ENCODE peak calls at places on chromosomes 1 and 21, in eight cellular contexts. One of them, this sample, is unnamed.

GRCh38 chr1:47875831-47876586 is 121.2 kb downstream of the TRABD2B start:
- DNase-seq in brain microvascular endothelial cell: peak
- DNase-seq in ureter: no peak
- DNase-seq in NCI-H1694 treated with DMSO at 0.1 percent for 48 hours: no peak
- DNase-seq in kidney: no peak
- DNase-seq in EH: no peak
- DNase-seq in activated CD4-positive, alpha-beta T cell treated with anti-CD3 and anti-CD28 coated beads, Interleukin-2, amount 50 U/mL, for 1 hour: no peak
- DNase-seq in aorta: no peak
- DNase-seq in this sample: no peak

GRCh38 chr1:47963093-47963492 is 34.1 kb downstream of the TRABD2B start:
- DNase-seq in brain microvascular endothelial cell: no peak
- DNase-seq in ureter: no peak
- DNase-seq in NCI-H1694 treated with DMSO at 0.1 percent for 48 hours: peak
- DNase-seq in kidney: no peak
- DNase-seq in EH: no peak
- DNase-seq in activated CD4-positive, alpha-beta T cell treated with anti-CD3 and anti-CD28 coated beads, Interleukin-2, amount 50 U/mL, for 1 hour: no peak
- DNase-seq in aorta: no peak
- DNase-seq in this sample: no peak

GRCh38 chr1:108706643-108707042 is 6.1 kb upstream of the FNDC7 start:
- DNase-seq in brain microvascular endothelial cell: no peak
- DNase-seq in ureter: no peak
- DNase-seq in NCI-H1694 treated with DMSO at 0.1 percent for 48 hours: no peak
- DNase-seq in kidney: no peak
- DNase-seq in EH: no peak
- DNase-seq in activated CD4-positive, alpha-beta T cell treated with anti-CD3 and anti-CD28 coated beads, Interleukin-2, amount 50 U/mL, for 1 hour: no peak
- DNase-seq in aorta: no peak
- DNase-seq in this sample: no peak

GRCh38 chr1:216937491-216937890 is 214.3 kb upstream of the ESRRG start:
- DNase-seq in brain microvascular endothelial cell: no peak
- DNase-seq in ureter: no peak
- DNase-seq in NCI-H1694 treated with DMSO at 0.1 percent for 48 hours: no peak
- DNase-seq in kidney: no peak
- DNase-seq in EH: no peak
- DNase-seq in activated CD4-positive, alpha-beta T cell treated with anti-CD3 and anti-CD28 coated beads, Interleukin-2, amount 50 U/mL, for 1 hour: no peak
- DNase-seq in aorta: no peak
- DNase-seq in this sample: no peak

GRCh38 chr1:145751491-145752021 is 32.3 kb downstream of the CD160 start:
- DNase-seq in brain microvascular endothelial cell: peak
- DNase-seq in ureter: no peak
- DNase-seq in NCI-H1694 treated with DMSO at 0.1 percent for 48 hours: no peak
- DNase-seq in kidney: no peak
- DNase-seq in EH: peak
- DNase-seq in activated CD4-positive, alpha-beta T cell treated with anti-CD3 and anti-CD28 coated beads, Interleukin-2, amount 50 U/mL, for 1 hour: no peak
- DNase-seq in aorta: no peak
- DNase-seq in this sample: no peak

GRCh38 chr1:187244623-187245022 is 415.9 kb downstream of the PLA2G4A start:
- DNase-seq in brain microvascular endothelial cell: no peak
- DNase-seq in ureter: no peak
- DNase-seq in NCI-H1694 treated with DMSO at 0.1 percent for 48 hours: no peak
- DNase-seq in kidney: no peak
- DNase-seq in EH: no peak
- DNase-seq in activated CD4-positive, alpha-beta T cell treated with anti-CD3 and anti-CD28 coated beads, Interleukin-2, amount 50 U/mL, for 1 hour: no peak
- DNase-seq in aorta: no peak
- DNase-seq in this sample: no peak

GRCh38 chr1:90722874-90723273 is 5.8 kb upstream of the BARHL2 start:
- DNase-seq in brain microvascular endothelial cell: no peak
- DNase-seq in ureter: no peak
- DNase-seq in NCI-H1694 treated with DMSO at 0.1 percent for 48 hours: no peak
- DNase-seq in kidney: no peak
- DNase-seq in EH: no peak
- DNase-seq in activated CD4-positive, alpha-beta T cell treated with anti-CD3 and anti-CD28 coated beads, Interleukin-2, amount 50 U/mL, for 1 hour: no peak
- DNase-seq in aorta: no peak
- DNase-seq in this sample: no peak

GRCh38 chr1:38527373-38527966 is 332.1 kb downstream of the RRAGC start:
- DNase-seq in brain microvascular endothelial cell: no peak
- DNase-seq in ureter: peak
- DNase-seq in NCI-H1694 treated with DMSO at 0.1 percent for 48 hours: no peak
- DNase-seq in kidney: no peak
- DNase-seq in EH: no peak
- DNase-seq in activated CD4-positive, alpha-beta T cell treated with anti-CD3 and anti-CD28 coated beads, Interleukin-2, amount 50 U/mL, for 1 hour: peak
- DNase-seq in aorta: no peak
- DNase-seq in this sample: no peak

GRCh38 chr1:228009116-228009827 is 2.5 kb downstream of the WNT3A start:
- DNase-seq in brain microvascular endothelial cell: no peak
- DNase-seq in ureter: no peak
- DNase-seq in NCI-H1694 treated with DMSO at 0.1 percent for 48 hours: no peak
- DNase-seq in kidney: no peak
- DNase-seq in EH: no peak
- DNase-seq in activated CD4-positive, alpha-beta T cell treated with anti-CD3 and anti-CD28 coated beads, Interleukin-2, amount 50 U/mL, for 1 hour: no peak
- DNase-seq in aorta: peak
- DNase-seq in this sample: peak

GRCh38 chr21:37877888-37878684 is 38.2 kb downstream of the KCNJ6 start:
- DNase-seq in brain microvascular endothelial cell: no peak
- DNase-seq in ureter: no peak
- DNase-seq in NCI-H1694 treated with DMSO at 0.1 percent for 48 hours: no peak
- DNase-seq in kidney: no peak
- DNase-seq in EH: no peak
- DNase-seq in activated CD4-positive, alpha-beta T cell treated with anti-CD3 and anti-CD28 coated beads, Interleukin-2, amount 50 U/mL, for 1 hour: no peak
- DNase-seq in aorta: no peak
- DNase-seq in this sample: no peak

GRCh38 chr1:183168308-183168707 is 17.8 kb upstream of the LAMC2 start:
- DNase-seq in brain microvascular endothelial cell: no peak
- DNase-seq in ureter: no peak
- DNase-seq in NCI-H1694 treated with DMSO at 0.1 percent for 48 hours: no peak
- DNase-seq in kidney: no peak
- DNase-seq in EH: no peak
- DNase-seq in activated CD4-positive, alpha-beta T cell treated with anti-CD3 and anti-CD28 coated beads, Interleukin-2, amount 50 U/mL, for 1 hour: no peak
- DNase-seq in aorta: no peak
- DNase-seq in this sample: no peak

GRCh38 chr1:243890576-243890975 is 40.5 kb upstream of the AKT3 start:
- DNase-seq in brain microvascular endothelial cell: no peak
- DNase-seq in ureter: no peak
- DNase-seq in NCI-H1694 treated with DMSO at 0.1 percent for 48 hours: no peak
- DNase-seq in kidney: no peak
- DNase-seq in EH: peak
- DNase-seq in activated CD4-positive, alpha-beta T cell treated with anti-CD3 and anti-CD28 coated beads, Interleukin-2, amount 50 U/mL, for 1 hour: no peak
- DNase-seq in aorta: no peak
- DNase-seq in this sample: no peak

GRCh38 chr1:173506437-173506836 is 29.3 kb downstream of the PRDX6 start:
- DNase-seq in brain microvascular endothelial cell: no peak
- DNase-seq in ureter: no peak
- DNase-seq in NCI-H1694 treated with DMSO at 0.1 percent for 48 hours: no peak
- DNase-seq in kidney: no peak
- DNase-seq in EH: no peak
- DNase-seq in activated CD4-positive, alpha-beta T cell treated with anti-CD3 and anti-CD28 coated beads, Interleukin-2, amount 50 U/mL, for 1 hour: no peak
- DNase-seq in aorta: no peak
- DNase-seq in this sample: peak

GRCh38 chr21:15498455-15498854 is 231.3 kb upstream of the USP25 start:
- DNase-seq in brain microvascular endothelial cell: no peak
- DNase-seq in ureter: no peak
- DNase-seq in NCI-H1694 treated with DMSO at 0.1 percent for 48 hours: no peak
- DNase-seq in kidney: no peak
- DNase-seq in EH: no peak
- DNase-seq in activated CD4-positive, alpha-beta T cell treated with anti-CD3 and anti-CD28 coated beads, Interleukin-2, amount 50 U/mL, for 1 hour: no peak
- DNase-seq in aorta: no peak
- DNase-seq in this sample: no peak

GRCh38 chr1:77926561-77927357 is 38.3 kb downstream of the NEXN start:
- DNase-seq in brain microvascular endothelial cell: no peak
- DNase-seq in ureter: no peak
- DNase-seq in NCI-H1694 treated with DMSO at 0.1 percent for 48 hours: no peak
- DNase-seq in kidney: no peak
- DNase-seq in EH: no peak
- DNase-seq in activated CD4-positive, alpha-beta T cell treated with anti-CD3 and anti-CD28 coated beads, Interleukin-2, amount 50 U/mL, for 1 hour: no peak
- DNase-seq in aorta: no peak
- DNase-seq in this sample: no peak

GRCh38 chr1:7594002-7594713 is 176.9 kb upstream of the VAMP3 start:
- DNase-seq in brain microvascular endothelial cell: no peak
- DNase-seq in ureter: no peak
- DNase-seq in NCI-H1694 treated with DMSO at 0.1 percent for 48 hours: no peak
- DNase-seq in kidney: peak
- DNase-seq in EH: no peak
- DNase-seq in activated CD4-positive, alpha-beta T cell treated with anti-CD3 and anti-CD28 coated beads, Interleukin-2, amount 50 U/mL, for 1 hour: no peak
- DNase-seq in aorta: peak
- DNase-seq in this sample: no peak

GRCh38 chr1:51666463-51666862 is 49.6 kb downstream of the OSBPL9 start:
- DNase-seq in brain microvascular endothelial cell: peak
- DNase-seq in ureter: no peak
- DNase-seq in NCI-H1694 treated with DMSO at 0.1 percent for 48 hours: no peak
- DNase-seq in kidney: no peak
- DNase-seq in EH: peak
- DNase-seq in activated CD4-positive, alpha-beta T cell treated with anti-CD3 and anti-CD28 coated beads, Interleukin-2, amount 50 U/mL, for 1 hour: no peak
- DNase-seq in aorta: no peak
- DNase-seq in this sample: no peak

GRCh38 chr1:42759114-42759513 is 7.7 kb downstream of the P3H1 start:
- DNase-seq in brain microvascular endothelial cell: no peak
- DNase-seq in ureter: no peak
- DNase-seq in NCI-H1694 treated with DMSO at 0.1 percent for 48 hours: no peak
- DNase-seq in kidney: no peak
- DNase-seq in EH: no peak
- DNase-seq in activated CD4-positive, alpha-beta T cell treated with anti-CD3 and anti-CD28 coated beads, Interleukin-2, amount 50 U/mL, for 1 hour: no peak
- DNase-seq in aorta: peak
- DNase-seq in this sample: no peak

GRCh38 chr1:82836246-82836645 is 1035.5 kb downstream of the ADGRL2 start:
- DNase-seq in brain microvascular endothelial cell: no peak
- DNase-seq in ureter: no peak
- DNase-seq in NCI-H1694 treated with DMSO at 0.1 percent for 48 hours: no peak
- DNase-seq in kidney: no peak
- DNase-seq in EH: no peak
- DNase-seq in activated CD4-positive, alpha-beta T cell treated with anti-CD3 and anti-CD28 coated beads, Interleukin-2, amount 50 U/mL, for 1 hour: no peak
- DNase-seq in aorta: no peak
- DNase-seq in this sample: no peak

GRCh38 chr1:175354080-175354479 is 161.5 kb upstream of the KIAA0040 start:
- DNase-seq in brain microvascular endothelial cell: no peak
- DNase-seq in ureter: peak
- DNase-seq in NCI-H1694 treated with DMSO at 0.1 percent for 48 hours: no peak
- DNase-seq in kidney: no peak
- DNase-seq in EH: no peak
- DNase-seq in activated CD4-positive, alpha-beta T cell treated with anti-CD3 and anti-CD28 coated beads, Interleukin-2, amount 50 U/mL, for 1 hour: no peak
- DNase-seq in aorta: no peak
- DNase-seq in this sample: no peak

GRCh38 chr21:33993286-33994231 is 78.0 kb upstream of the ATP5PO start:
- DNase-seq in brain microvascular endothelial cell: no peak
- DNase-seq in ureter: no peak
- DNase-seq in NCI-H1694 treated with DMSO at 0.1 percent for 48 hours: no peak
- DNase-seq in kidney: no peak
- DNase-seq in EH: no peak
- DNase-seq in activated CD4-positive, alpha-beta T cell treated with anti-CD3 and anti-CD28 coated beads, Interleukin-2, amount 50 U/mL, for 1 hour: no peak
- DNase-seq in aorta: no peak
- DNase-seq in this sample: no peak

GRCh38 chr1:110875216-110875731 is 2.3 kb downstream of the CD53 start:
- DNase-seq in brain microvascular endothelial cell: no peak
- DNase-seq in ureter: no peak
- DNase-seq in NCI-H1694 treated with DMSO at 0.1 percent for 48 hours: no peak
- DNase-seq in kidney: no peak
- DNase-seq in EH: no peak
- DNase-seq in activated CD4-positive, alpha-beta T cell treated with anti-CD3 and anti-CD28 coated beads, Interleukin-2, amount 50 U/mL, for 1 hour: peak
- DNase-seq in aorta: no peak
- DNase-seq in this sample: no peak

GRCh38 chr21:44778499-44778911 is 23.1 kb downstream of the UBE2G2 start:
- DNase-seq in brain microvascular endothelial cell: no peak
- DNase-seq in ureter: no peak
- DNase-seq in NCI-H1694 treated with DMSO at 0.1 percent for 48 hours: no peak
- DNase-seq in kidney: no peak
- DNase-seq in EH: no peak
- DNase-seq in activated CD4-positive, alpha-beta T cell treated with anti-CD3 and anti-CD28 coated beads, Interleukin-2, amount 50 U/mL, for 1 hour: no peak
- DNase-seq in aorta: no peak
- DNase-seq in this sample: no peak

GRCh38 chr1:201084171-201084766 is 28.0 kb downstream of the CACNA1S start:
- DNase-seq in brain microvascular endothelial cell: no peak
- DNase-seq in ureter: no peak
- DNase-seq in NCI-H1694 treated with DMSO at 0.1 percent for 48 hours: no peak
- DNase-seq in kidney: no peak
- DNase-seq in EH: no peak
- DNase-seq in activated CD4-positive, alpha-beta T cell treated with anti-CD3 and anti-CD28 coated beads, Interleukin-2, amount 50 U/mL, for 1 hour: no peak
- DNase-seq in aorta: peak
- DNase-seq in this sample: no peak

GRCh38 chr1:26857473-26857872 is 5.5 kb upstream of the SFN start:
- DNase-seq in brain microvascular endothelial cell: no peak
- DNase-seq in ureter: no peak
- DNase-seq in NCI-H1694 treated with DMSO at 0.1 percent for 48 hours: no peak
- DNase-seq in kidney: no peak
- DNase-seq in EH: no peak
- DNase-seq in activated CD4-positive, alpha-beta T cell treated with anti-CD3 and anti-CD28 coated beads, Interleukin-2, amount 50 U/mL, for 1 hour: no peak
- DNase-seq in aorta: no peak
- DNase-seq in this sample: peak

GRCh38 chr1:43673261-43673660 is 23.3 kb downstream of the KDM4A start:
- DNase-seq in brain microvascular endothelial cell: no peak
- DNase-seq in ureter: no peak
- DNase-seq in NCI-H1694 treated with DMSO at 0.1 percent for 48 hours: no peak
- DNase-seq in kidney: no peak
- DNase-seq in EH: no peak
- DNase-seq in activated CD4-positive, alpha-beta T cell treated with anti-CD3 and anti-CD28 coated beads, Interleukin-2, amount 50 U/mL, for 1 hour: no peak
- DNase-seq in aorta: no peak
- DNase-seq in this sample: no peak

GRCh38 chr1:87296220-87296619 is 32.5 kb upstream of the LMO4 start:
- DNase-seq in brain microvascular endothelial cell: no peak
- DNase-seq in ureter: no peak
- DNase-seq in NCI-H1694 treated with DMSO at 0.1 percent for 48 hours: no peak
- DNase-seq in kidney: no peak
- DNase-seq in EH: no peak
- DNase-seq in activated CD4-positive, alpha-beta T cell treated with anti-CD3 and anti-CD28 coated beads, Interleukin-2, amount 50 U/mL, for 1 hour: no peak
- DNase-seq in aorta: no peak
- DNase-seq in this sample: no peak

GRCh38 chr1:170864784-170865538 is 70.4 kb upstream of the MROH9 start:
- DNase-seq in brain microvascular endothelial cell: no peak
- DNase-seq in ureter: no peak
- DNase-seq in NCI-H1694 treated with DMSO at 0.1 percent for 48 hours: no peak
- DNase-seq in kidney: no peak
- DNase-seq in EH: no peak
- DNase-seq in activated CD4-positive, alpha-beta T cell treated with anti-CD3 and anti-CD28 coated beads, Interleukin-2, amount 50 U/mL, for 1 hour: no peak
- DNase-seq in aorta: no peak
- DNase-seq in this sample: no peak

GRCh38 chr1:13487143-13487868 is 26.5 kb downstream of the LRRC38 start:
- DNase-seq in brain microvascular endothelial cell: no peak
- DNase-seq in ureter: no peak
- DNase-seq in NCI-H1694 treated with DMSO at 0.1 percent for 48 hours: no peak
- DNase-seq in kidney: peak
- DNase-seq in EH: no peak
- DNase-seq in activated CD4-positive, alpha-beta T cell treated with anti-CD3 and anti-CD28 coated beads, Interleukin-2, amount 50 U/mL, for 1 hour: no peak
- DNase-seq in aorta: no peak
- DNase-seq in this sample: peak

This sample was measured in D341Med.